ENCODE peak calls at places on chromosomes 4 and X, in eight cellular contexts. L is tibial nerve, J is ascending aorta, T is prostate gland, I is left ventricle myocardium inferior, H is breast epithelium, P is heart left ventricle, Z is HCT116. C is an unnamed sample. For H3K4me1 and H3K27me3, the result is how much of the 10 kb centered on the place peaks cover.

GRCh38 chrX:132022115-132022862 is 813 bp upstream of the STK26 start:
- DNase-seq in H (no peak), L (no peak), P (no peak), Z (no peak), I (no peak), J (no peak), T (no peak), C (no peak)

GRCh38 chr4:145130788-145131398 is 32.8 kb downstream of the ABCE1 start:
- DNase-seq in P (no peak), Z (no peak), H (no peak), L (no peak), I (no peak), J (no peak), T (no peak), C (no peak)

GRCh38 chr4:38620025-38620424 is 44.0 kb upstream of the KLF3 start:
- DNase-seq in P (no peak), L (no peak), T (no peak), J (no peak), Z (no peak), I (no peak), H (no peak), C (no peak)

GRCh38 chrX:9471571-9471985 is 6.7 kb downstream of the TBL1X start:
- DNase-seq in H (no peak), L (no peak), J (no peak), Z (no peak), P (no peak), T (no peak), I (no peak), C (no peak)

GRCh38 chr4:138910201-138910913 is 105.2 kb upstream of the NOCT start:
- DNase-seq in H (no peak), I (no peak), P (no peak), L (no peak), Z (no peak), T (no peak), J (no peak), C (no peak)

GRCh38 chrX:37350034-37350365 is 836 bp downstream of the PRRG1 start:
- DNase-seq in T (no peak), J (no peak), P (peak), H (no peak), I (no peak), L (peak), Z (no peak), C (no peak)

GRCh38 chr4:87949961-87950360 is 25.6 kb upstream of the SPP1 start:
- DNase-seq in H (no peak), Z (no peak), T (no peak), L (no peak), I (no peak), P (no peak), J (no peak), C (no peak)

GRCh38 chr4:1746265-1746691 is 25.0 kb downstream of the TACC3 start:
- DNase-seq in Z (peak), I (peak), T (peak), L (peak), P (peak), J (no peak), H (peak), C (peak)

GRCh38 chr4:73864973-73865372 is 4.2 kb upstream of the CXCL1 start:
- DNase-seq in P (no peak), L (no peak), Z (no peak), T (no peak), I (no peak), J (no peak), H (no peak), C (no peak)

GRCh38 chr4:159305129-159305528 is 202.2 kb downstream of the RAPGEF2 start:
- DNase-seq in P (no peak), H (no peak), J (no peak), I (no peak), L (no peak), Z (no peak), T (no peak), C (no peak)

GRCh38 chr4:7546809-7547367 is 112.2 kb upstream of the PSAPL1 start:
- DNase-seq in T (no peak), P (no peak), J (no peak), L (no peak), H (no peak), Z (no peak), I (no peak), C (no peak)

GRCh38 chr4:187478292-187479205 is 517.0 kb upstream of the ZFP42 start:
- DNase-seq in I (no peak), Z (no peak), J (no peak), P (no peak), T (no peak), L (no peak), H (no peak), C (no peak)

GRCh38 chr4:185711764-185712163 is 100.2 kb downstream of the SORBS2 start:
- DNase-seq in J (no peak), H (no peak), I (no peak), T (no peak), L (no peak), Z (no peak), P (no peak), C (no peak)

GRCh38 chr4:189436207-189436606 is 504.5 kb upstream of the FRG1 start:
- DNase-seq in P (no peak), L (no peak), J (no peak), I (no peak), H (no peak), T (no peak), Z (peak), C (no peak)

GRCh38 chr4:185028625-185029024 is 10.3 kb downstream of the HELT start:
- DNase-seq in P (no peak), H (no peak), Z (no peak), L (no peak), I (no peak), J (no peak), T (peak), C (no peak)

GRCh38 chr4:7007944-7008343 is 35.2 kb upstream of the TADA2B start:
- DNase-seq in I (no peak), T (no peak), L (no peak), J (no peak), Z (no peak), H (no peak), P (no peak), C (no peak)

GRCh38 chrX:71098302-71098701 is 2.7 kb downstream of the FOXO4 start:
- DNase-seq in H (peak), I (peak), J (peak), L (peak), Z (peak), P (peak), T (peak), C (peak)

GRCh38 chr4:165458451-165458850 is 79.6 kb downstream of the CPE start:
- DNase-seq in Z (no peak), I (no peak), T (no peak), J (no peak), P (no peak), H (no peak), L (no peak), C (no peak)

GRCh38 chr4:117700111-117700892 is 334.0 kb upstream of the NDST3 start:
- DNase-seq in I (no peak), J (no peak), P (no peak), L (no peak), T (no peak), Z (peak), H (no peak), C (no peak)

GRCh38 chrX:74526786-74527185 is 87.6 kb downstream of the RLIM start:
- DNase-seq in J (no peak), T (no peak), L (no peak), P (no peak), Z (no peak), I (no peak), H (no peak), C (no peak)

GRCh38 chr4:169105620-169106019 is 95.6 kb upstream of the CBR4 start:
- DNase-seq in L (no peak), P (no peak), I (no peak), Z (no peak), J (no peak), H (no peak), T (no peak), C (no peak)

GRCh38 chr4:26220704-26221103 is 100.1 kb upstream of the RBPJ start:
- DNase-seq in H (no peak), P (no peak), I (no peak), Z (no peak), L (no peak), J (no peak), T (no peak), C (no peak)

GRCh38 chr4:8349664-8350225 is 80.2 kb downstream of the HTRA3 start:
- DNase-seq in P (no peak), Z (no peak), J (no peak), L (no peak), I (no peak), H (no peak), T (no peak), C (no peak)

GRCh38 chr4:29073571-29073970 is 1646.6 kb upstream of the PCDH7 start:
- DNase-seq in P (no peak), H (no peak), L (no peak), Z (no peak), I (no peak), J (no peak), T (no peak), C (no peak)

GRCh38 chrX:105845661-105846060 is 23.3 kb downstream of the NRK start:
- DNase-seq in T (no peak), I (no peak), H (no peak), Z (no peak), P (no peak), L (no peak), J (no peak), C (no peak)

GRCh38 chrX:130770615-130771014 is 132.4 kb downstream of the ENOX2 start:
- DNase-seq in T (no peak), Z (peak), P (no peak), I (no peak), J (no peak), H (no peak), L (no peak), C (no peak)
- H3K4me1 ChIP-seq in T (under half), Z (under half), P (under half), I (under half), J (under half), H (under half), L (under half), C (under half)

GRCh38 chrX:17622331-17622730 is 115.0 kb upstream of the SCML1 start:
- DNase-seq in H (no peak), T (no peak), Z (no peak), I (no peak), J (no peak), L (no peak), P (no peak), C (no peak)
- H3K27ac ChIP-seq in H (no peak), T (no peak), Z (no peak), I (no peak), J (no peak), L (no peak), P (no peak), C (no peak)

GRCh38 chr4:147655639-147656038 is 28.3 kb downstream of the PRMT9 start:
- DNase-seq in I (no peak), H (no peak), Z (no peak), J (no peak), L (no peak), P (no peak), T (no peak), C (no peak)

DNA sequence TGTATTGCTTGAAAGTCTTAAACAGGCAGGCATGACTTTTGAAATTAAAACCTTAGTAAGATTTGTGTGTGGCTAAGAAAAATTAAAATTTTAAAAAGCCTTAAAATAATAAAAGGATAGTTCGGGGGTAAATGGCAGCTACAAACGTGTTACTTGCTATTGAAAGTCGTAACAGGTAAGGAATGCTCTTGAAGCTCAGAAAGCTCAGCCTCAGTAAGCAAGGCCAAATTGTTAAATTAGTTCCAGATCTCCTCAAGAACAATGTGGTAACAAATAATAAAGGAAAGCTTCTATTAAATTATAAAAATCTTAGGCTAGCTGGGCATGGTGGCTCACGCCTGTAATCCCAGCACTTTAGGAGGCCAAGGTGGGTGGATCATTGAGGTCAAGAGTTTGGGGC is 25.5 kb downstream of the PRMT9 start:
- DNase-seq in P (no peak), T (no peak), J (no peak), I (no peak), L (no peak), Z (no peak), H (no peak), C (no peak)
- H3K27me3 ChIP-seq in P (under half), T (under half), J (under half), I (under half), L (under half), Z (under half), H (under half), C (under half)

DNA sequence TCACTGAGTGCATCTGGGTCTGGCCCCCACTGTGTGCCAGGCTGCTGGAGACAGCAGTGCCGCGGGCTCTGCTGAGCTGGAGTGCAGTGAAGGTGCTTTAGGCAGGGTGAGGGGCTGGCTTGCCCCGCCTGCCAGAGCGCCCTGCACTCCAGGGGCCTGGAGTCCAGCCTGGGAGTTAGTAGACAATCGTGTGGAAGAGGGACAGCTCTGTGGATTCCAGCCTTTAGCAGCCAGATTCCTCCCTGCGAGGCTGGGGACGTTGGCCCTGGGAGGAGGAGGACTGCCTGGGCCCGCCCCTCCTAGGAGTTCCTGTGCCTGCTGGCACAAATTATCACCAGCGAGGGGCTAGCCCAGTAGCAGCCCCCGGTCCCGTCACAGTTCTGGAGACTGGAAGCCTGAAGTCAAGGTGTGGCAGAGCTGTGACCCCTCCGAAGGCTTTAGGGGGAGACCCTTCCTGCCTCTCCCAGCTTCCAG is 7.4 kb downstream of the RGS12 start:
- DNase-seq in P (peak), J (no peak), I (no peak), H (no peak), L (no peak), T (no peak), Z (no peak), C (no peak)
- H3K4me1 ChIP-seq in P (under half), J (under half), I (half or more), H (under half), L (under half), T (under half), Z (under half), C (under half)

DNA sequence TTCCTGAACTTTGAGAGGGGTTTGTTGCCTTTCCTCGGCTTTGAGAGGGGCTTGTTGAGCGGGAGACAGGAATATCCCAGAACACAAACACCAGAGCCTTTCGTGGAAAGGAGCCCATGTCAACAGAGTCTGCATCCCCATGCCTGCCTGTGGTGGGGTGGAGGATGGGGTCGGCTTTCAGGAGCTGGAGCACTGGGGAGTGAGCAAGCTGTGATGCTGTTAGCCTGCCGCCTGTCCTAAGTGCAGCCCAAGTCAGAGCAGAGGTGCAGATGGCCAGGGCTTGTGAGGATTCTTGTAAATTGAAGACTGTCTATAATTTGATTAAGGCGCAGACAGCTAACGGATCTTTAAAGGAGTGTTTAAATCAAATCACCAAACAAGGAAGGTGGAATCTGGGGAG is 103.3 kb upstream of the ANK2 start:
- DNase-seq in I (no peak), P (no peak), T (no peak), J (no peak), Z (no peak), H (no peak), L (no peak), C (no peak)
- H3K27ac ChIP-seq in I (no peak), P (no peak), T (no peak), J (no peak), Z (no peak), H (no peak), L (no peak), C (no peak)

GRCh38 chrX:12137982-12138365 is 299 bp upstream of the FRMPD4 start:
- DNase-seq in I (no peak), J (no peak), T (no peak), H (no peak), Z (no peak), L (no peak), P (no peak), C (no peak)
- H3K27me3 ChIP-seq in I (under half), J (under half), T (under half), H (under half), Z (under half), L (under half), P (under half), C (under half)

GRCh38 chr4:105551968-105552746 is at the start of gene ARHGEF38:
- DNase-seq in H (peak), J (no peak), L (no peak), Z (no peak), T (peak), P (no peak), I (no peak), C (no peak)
- H3K4me1 ChIP-seq in H (under half), J (under half), L (under half), Z (under half), T (under half), P (under half), I (under half), C (under half)

DNA sequence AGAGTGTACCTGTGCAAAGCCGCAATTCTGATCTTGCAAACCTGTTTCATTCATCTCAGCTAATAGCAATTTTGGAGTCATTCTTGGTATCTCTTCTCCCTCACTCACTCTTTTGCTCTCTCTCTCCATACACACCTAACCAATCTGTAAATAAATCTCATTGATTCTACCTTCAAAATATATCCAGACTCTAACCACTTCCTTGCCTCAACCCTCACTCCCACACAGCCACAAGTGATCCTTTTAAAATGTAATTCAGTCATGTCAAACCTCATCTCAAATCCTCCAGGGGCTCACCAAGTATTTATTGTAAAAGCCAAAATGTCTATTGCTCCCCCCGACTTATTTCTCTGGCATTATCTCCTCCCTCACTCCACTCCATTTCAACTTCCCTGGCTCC is 51.7 kb upstream of the SLC10A4 start:
- DNase-seq in P (no peak), L (no peak), H (no peak), I (no peak), Z (no peak), J (no peak), T (no peak), C (no peak)
- H3K27ac ChIP-seq in P (no peak), L (no peak), H (no peak), I (no peak), Z (no peak), J (no peak), T (no peak), C (no peak)

GRCh38 chr4:112272292-112272691 is 13.4 kb downstream of the TIFA start:
- DNase-seq in H (no peak), J (no peak), T (no peak), I (no peak), L (no peak), Z (no peak), P (no peak), C (no peak)
- H3K27me3 ChIP-seq in H (under half), J (under half), T (under half), I (under half), L (under half), Z (under half), P (under half), C (under half)